ENCODE peak calls at places on chromosomes 1 and 21, in six cellular contexts. One of them, this sample, is unnamed.

GRCh38 chr21:43681650-43682049 is 22.3 kb downstream of the RRP1B start:
- DNase-seq in WERI-Rb-1: no peak
- DNase-seq in AG08396: no peak
- DNase-seq in putamen: no peak
- DNase-seq in globus pallidus: no peak
- DNase-seq in stimulated activated CD4-positive, alpha-beta T cell treated with anti-CD3 and anti-CD28 coated beads, Interleukin-2, amount 100 ng/mL, for 24 hours: no peak
- DNase-seq in this sample: no peak

GRCh38 chr1:111279144-111279543 is 11.5 kb upstream of the CHIA start:
- DNase-seq in WERI-Rb-1: no peak
- DNase-seq in AG08396: no peak
- DNase-seq in putamen: no peak
- DNase-seq in globus pallidus: no peak
- DNase-seq in stimulated activated CD4-positive, alpha-beta T cell treated with anti-CD3 and anti-CD28 coated beads, Interleukin-2, amount 100 ng/mL, for 24 hours: no peak
- DNase-seq in this sample: no peak

GRCh38 chr1:30801826-30802198 is 44.2 kb upstream of the LAPTM5 start:
- DNase-seq in WERI-Rb-1: peak
- DNase-seq in AG08396: peak
- DNase-seq in putamen: peak
- DNase-seq in globus pallidus: peak
- DNase-seq in stimulated activated CD4-positive, alpha-beta T cell treated with anti-CD3 and anti-CD28 coated beads, Interleukin-2, amount 100 ng/mL, for 24 hours: peak
- DNase-seq in this sample: peak

GRCh38 chr1:23101891-23102688 is 66.6 kb downstream of the LUZP1 start:
- DNase-seq in WERI-Rb-1: no peak
- DNase-seq in AG08396: peak
- DNase-seq in putamen: no peak
- DNase-seq in globus pallidus: no peak
- DNase-seq in stimulated activated CD4-positive, alpha-beta T cell treated with anti-CD3 and anti-CD28 coated beads, Interleukin-2, amount 100 ng/mL, for 24 hours: no peak
- DNase-seq in this sample: peak

GRCh38 chr1:25799758-25800537 is at the start of gene SELENON:
- DNase-seq in WERI-Rb-1: peak
- DNase-seq in AG08396: peak
- DNase-seq in putamen: no peak
- DNase-seq in globus pallidus: peak
- DNase-seq in stimulated activated CD4-positive, alpha-beta T cell treated with anti-CD3 and anti-CD28 coated beads, Interleukin-2, amount 100 ng/mL, for 24 hours: peak
- DNase-seq in this sample: no peak

GRCh38 chr1:17301767-17302166 is 6.2 kb upstream of the PADI4 start:
- DNase-seq in WERI-Rb-1: no peak
- DNase-seq in AG08396: no peak
- DNase-seq in putamen: no peak
- DNase-seq in globus pallidus: no peak
- DNase-seq in stimulated activated CD4-positive, alpha-beta T cell treated with anti-CD3 and anti-CD28 coated beads, Interleukin-2, amount 100 ng/mL, for 24 hours: no peak
- DNase-seq in this sample: no peak

GRCh38 chr1:57406428-57406827 is 17.4 kb downstream of the DAB1 start:
- DNase-seq in WERI-Rb-1: no peak
- DNase-seq in AG08396: no peak
- DNase-seq in putamen: no peak
- DNase-seq in globus pallidus: no peak
- DNase-seq in stimulated activated CD4-positive, alpha-beta T cell treated with anti-CD3 and anti-CD28 coated beads, Interleukin-2, amount 100 ng/mL, for 24 hours: no peak
- DNase-seq in this sample: no peak

GRCh38 chr1:16348414-16349182 is 3.7 kb downstream of the FBXO42 start:
- DNase-seq in WERI-Rb-1: no peak
- DNase-seq in AG08396: peak
- DNase-seq in putamen: peak
- DNase-seq in globus pallidus: no peak
- DNase-seq in stimulated activated CD4-positive, alpha-beta T cell treated with anti-CD3 and anti-CD28 coated beads, Interleukin-2, amount 100 ng/mL, for 24 hours: no peak
- DNase-seq in this sample: peak

GRCh38 chr21:19993186-19993711 is 1005.0 kb upstream of the NCAM2 start:
- DNase-seq in WERI-Rb-1: no peak
- DNase-seq in AG08396: no peak
- DNase-seq in putamen: no peak
- DNase-seq in globus pallidus: no peak
- DNase-seq in stimulated activated CD4-positive, alpha-beta T cell treated with anti-CD3 and anti-CD28 coated beads, Interleukin-2, amount 100 ng/mL, for 24 hours: no peak
- DNase-seq in this sample: no peak

GRCh38 chr21:46223217-46223616 is 5.4 kb downstream of the LSS start:
- DNase-seq in WERI-Rb-1: no peak
- DNase-seq in AG08396: no peak
- DNase-seq in putamen: no peak
- DNase-seq in globus pallidus: no peak
- DNase-seq in stimulated activated CD4-positive, alpha-beta T cell treated with anti-CD3 and anti-CD28 coated beads, Interleukin-2, amount 100 ng/mL, for 24 hours: no peak
- DNase-seq in this sample: no peak

GRCh38 chr1:10935241-10935640 is 77.2 kb upstream of the TARDBP start:
- DNase-seq in WERI-Rb-1: no peak
- DNase-seq in AG08396: no peak
- DNase-seq in putamen: no peak
- DNase-seq in globus pallidus: no peak
- DNase-seq in stimulated activated CD4-positive, alpha-beta T cell treated with anti-CD3 and anti-CD28 coated beads, Interleukin-2, amount 100 ng/mL, for 24 hours: no peak
- DNase-seq in this sample: no peak

GRCh38 chr1:241950390-241950789 is 7.2 kb upstream of the BECN2 start:
- DNase-seq in WERI-Rb-1: no peak
- DNase-seq in AG08396: peak
- DNase-seq in putamen: no peak
- DNase-seq in globus pallidus: no peak
- DNase-seq in stimulated activated CD4-positive, alpha-beta T cell treated with anti-CD3 and anti-CD28 coated beads, Interleukin-2, amount 100 ng/mL, for 24 hours: no peak
- DNase-seq in this sample: peak

GRCh38 chr1:182147136-182147815 is 85.8 kb upstream of the ZNF648 start:
- DNase-seq in WERI-Rb-1: no peak
- DNase-seq in AG08396: no peak
- DNase-seq in putamen: no peak
- DNase-seq in globus pallidus: no peak
- DNase-seq in stimulated activated CD4-positive, alpha-beta T cell treated with anti-CD3 and anti-CD28 coated beads, Interleukin-2, amount 100 ng/mL, for 24 hours: no peak
- DNase-seq in this sample: peak

GRCh38 chr1:51636191-51636590 is 19.3 kb downstream of the OSBPL9 start:
- DNase-seq in WERI-Rb-1: no peak
- DNase-seq in AG08396: no peak
- DNase-seq in putamen: no peak
- DNase-seq in globus pallidus: no peak
- DNase-seq in stimulated activated CD4-positive, alpha-beta T cell treated with anti-CD3 and anti-CD28 coated beads, Interleukin-2, amount 100 ng/mL, for 24 hours: no peak
- DNase-seq in this sample: no peak

GRCh38 chr1:52970149-52970548 is 43.1 kb downstream of the SCP2 start:
- DNase-seq in WERI-Rb-1: peak
- DNase-seq in AG08396: no peak
- DNase-seq in putamen: no peak
- DNase-seq in globus pallidus: no peak
- DNase-seq in stimulated activated CD4-positive, alpha-beta T cell treated with anti-CD3 and anti-CD28 coated beads, Interleukin-2, amount 100 ng/mL, for 24 hours: no peak
- DNase-seq in this sample: peak

GRCh38 chr1:51506537-51506936 is 12.5 kb downstream of the EPS15 start:
- DNase-seq in WERI-Rb-1: no peak
- DNase-seq in AG08396: peak
- DNase-seq in putamen: no peak
- DNase-seq in globus pallidus: peak
- DNase-seq in stimulated activated CD4-positive, alpha-beta T cell treated with anti-CD3 and anti-CD28 coated beads, Interleukin-2, amount 100 ng/mL, for 24 hours: no peak
- DNase-seq in this sample: peak

GRCh38 chr1:193451606-193452005 is 265.2 kb upstream of the B3GALT2 start:
- DNase-seq in WERI-Rb-1: no peak
- DNase-seq in AG08396: no peak
- DNase-seq in putamen: no peak
- DNase-seq in globus pallidus: no peak
- DNase-seq in stimulated activated CD4-positive, alpha-beta T cell treated with anti-CD3 and anti-CD28 coated beads, Interleukin-2, amount 100 ng/mL, for 24 hours: no peak
- DNase-seq in this sample: no peak

GRCh38 chr1:168767885-168768584 is 39.0 kb upstream of the DPT start:
- DNase-seq in WERI-Rb-1: no peak
- DNase-seq in AG08396: peak
- DNase-seq in putamen: peak
- DNase-seq in globus pallidus: peak
- DNase-seq in stimulated activated CD4-positive, alpha-beta T cell treated with anti-CD3 and anti-CD28 coated beads, Interleukin-2, amount 100 ng/mL, for 24 hours: no peak
- DNase-seq in this sample: peak

GRCh38 chr1:53220171-53220961 is at the start of gene CZIB:
- DNase-seq in WERI-Rb-1: peak
- DNase-seq in AG08396: peak
- DNase-seq in putamen: peak
- DNase-seq in globus pallidus: peak
- DNase-seq in stimulated activated CD4-positive, alpha-beta T cell treated with anti-CD3 and anti-CD28 coated beads, Interleukin-2, amount 100 ng/mL, for 24 hours: peak
- DNase-seq in this sample: peak

GRCh38 chr21:45325206-45326168 is 37.8 kb upstream of the POFUT2 start:
- DNase-seq in WERI-Rb-1: no peak
- DNase-seq in AG08396: no peak
- DNase-seq in putamen: no peak
- DNase-seq in globus pallidus: no peak
- DNase-seq in stimulated activated CD4-positive, alpha-beta T cell treated with anti-CD3 and anti-CD28 coated beads, Interleukin-2, amount 100 ng/mL, for 24 hours: no peak
- DNase-seq in this sample: peak

GRCh38 chr1:51708911-51709760 is 92.2 kb downstream of the OSBPL9 start:
- DNase-seq in WERI-Rb-1: no peak
- DNase-seq in AG08396: no peak
- DNase-seq in putamen: no peak
- DNase-seq in globus pallidus: no peak
- DNase-seq in stimulated activated CD4-positive, alpha-beta T cell treated with anti-CD3 and anti-CD28 coated beads, Interleukin-2, amount 100 ng/mL, for 24 hours: no peak
- DNase-seq in this sample: no peak

GRCh38 chr1:180002437-180002836 is 47.8 kb downstream of the CEP350 start:
- DNase-seq in WERI-Rb-1: no peak
- DNase-seq in AG08396: no peak
- DNase-seq in putamen: no peak
- DNase-seq in globus pallidus: no peak
- DNase-seq in stimulated activated CD4-positive, alpha-beta T cell treated with anti-CD3 and anti-CD28 coated beads, Interleukin-2, amount 100 ng/mL, for 24 hours: no peak
- DNase-seq in this sample: no peak

GRCh38 chr1:109657395-109657794 is 1.5 kb downstream of the GSTM4 start:
- DNase-seq in WERI-Rb-1: no peak
- DNase-seq in AG08396: no peak
- DNase-seq in putamen: no peak
- DNase-seq in globus pallidus: no peak
- DNase-seq in stimulated activated CD4-positive, alpha-beta T cell treated with anti-CD3 and anti-CD28 coated beads, Interleukin-2, amount 100 ng/mL, for 24 hours: no peak
- DNase-seq in this sample: no peak

GRCh38 chr21:27047331-27048314 is 80.7 kb upstream of the ADAMTS5 start:
- DNase-seq in WERI-Rb-1: no peak
- DNase-seq in AG08396: no peak
- DNase-seq in putamen: no peak
- DNase-seq in globus pallidus: no peak
- DNase-seq in stimulated activated CD4-positive, alpha-beta T cell treated with anti-CD3 and anti-CD28 coated beads, Interleukin-2, amount 100 ng/mL, for 24 hours: no peak
- DNase-seq in this sample: peak

GRCh38 chr1:154716012-154716411 is 108.0 kb upstream of the ADAR start:
- DNase-seq in WERI-Rb-1: peak
- DNase-seq in AG08396: no peak
- DNase-seq in putamen: no peak
- DNase-seq in globus pallidus: no peak
- DNase-seq in stimulated activated CD4-positive, alpha-beta T cell treated with anti-CD3 and anti-CD28 coated beads, Interleukin-2, amount 100 ng/mL, for 24 hours: no peak
- DNase-seq in this sample: peak

GRCh38 chr1:96596226-96596625 is 125.4 kb upstream of the PTBP2 start:
- DNase-seq in WERI-Rb-1: peak
- DNase-seq in AG08396: peak
- DNase-seq in putamen: no peak
- DNase-seq in globus pallidus: no peak
- DNase-seq in stimulated activated CD4-positive, alpha-beta T cell treated with anti-CD3 and anti-CD28 coated beads, Interleukin-2, amount 100 ng/mL, for 24 hours: no peak
- DNase-seq in this sample: peak

GRCh38 chr1:78005755-78006154 is 1.0 kb downstream of the DNAJB4 start:
- DNase-seq in WERI-Rb-1: no peak
- DNase-seq in AG08396: peak
- DNase-seq in putamen: peak
- DNase-seq in globus pallidus: peak
- DNase-seq in stimulated activated CD4-positive, alpha-beta T cell treated with anti-CD3 and anti-CD28 coated beads, Interleukin-2, amount 100 ng/mL, for 24 hours: no peak
- DNase-seq in this sample: peak

GRCh38 chr1:107277022-107277421 is 136.2 kb downstream of the NTNG1 start:
- DNase-seq in WERI-Rb-1: peak
- DNase-seq in AG08396: peak
- DNase-seq in putamen: peak
- DNase-seq in globus pallidus: peak
- DNase-seq in stimulated activated CD4-positive, alpha-beta T cell treated with anti-CD3 and anti-CD28 coated beads, Interleukin-2, amount 100 ng/mL, for 24 hours: no peak
- DNase-seq in this sample: peak

GRCh38 chr1:39410915-39411436 is 80.5 kb upstream of the BMP8A start:
- DNase-seq in WERI-Rb-1: peak
- DNase-seq in AG08396: peak
- DNase-seq in putamen: peak
- DNase-seq in globus pallidus: peak
- DNase-seq in stimulated activated CD4-positive, alpha-beta T cell treated with anti-CD3 and anti-CD28 coated beads, Interleukin-2, amount 100 ng/mL, for 24 hours: peak
- DNase-seq in this sample: peak

GRCh38 chr1:15295676-15296075 is 48.7 kb downstream of the FHAD1 start:
- DNase-seq in WERI-Rb-1: no peak
- DNase-seq in AG08396: no peak
- DNase-seq in putamen: no peak
- DNase-seq in globus pallidus: no peak
- DNase-seq in stimulated activated CD4-positive, alpha-beta T cell treated with anti-CD3 and anti-CD28 coated beads, Interleukin-2, amount 100 ng/mL, for 24 hours: no peak
- DNase-seq in this sample: no peak

GRCh38 chr1:2982615-2983318 is 38.5 kb upstream of the ACTRT2 start:
- DNase-seq in WERI-Rb-1: no peak
- DNase-seq in AG08396: no peak
- DNase-seq in putamen: peak
- DNase-seq in globus pallidus: peak
- DNase-seq in stimulated activated CD4-positive, alpha-beta T cell treated with anti-CD3 and anti-CD28 coated beads, Interleukin-2, amount 100 ng/mL, for 24 hours: no peak
- DNase-seq in this sample: no peak

GRCh38 chr1:82848043-82848442 is 1047.3 kb downstream of the ADGRL2 start:
- DNase-seq in WERI-Rb-1: no peak
- DNase-seq in AG08396: no peak
- DNase-seq in putamen: no peak
- DNase-seq in globus pallidus: no peak
- DNase-seq in stimulated activated CD4-positive, alpha-beta T cell treated with anti-CD3 and anti-CD28 coated beads, Interleukin-2, amount 100 ng/mL, for 24 hours: no peak
- DNase-seq in this sample: no peak

GRCh38 chr1:93433407-93433961 is 14.4 kb upstream of the FNBP1L start:
- DNase-seq in WERI-Rb-1: peak
- DNase-seq in AG08396: no peak
- DNase-seq in putamen: no peak
- DNase-seq in globus pallidus: no peak
- DNase-seq in stimulated activated CD4-positive, alpha-beta T cell treated with anti-CD3 and anti-CD28 coated beads, Interleukin-2, amount 100 ng/mL, for 24 hours: no peak
- DNase-seq in this sample: no peak

This sample was measured in foreskin fibroblast.